ENCODE peak calls at places on chromosomes 16 and 17, in eight cellular contexts. One of them, this sample, is unnamed.

GRCh38 chr16:23124315-23124714 is 24.9 kb downstream of the USP31 start:
- DNase-seq in dorsolateral prefrontal cortex: no peak
- DNase-seq in IMR-90: peak
- DNase-seq in HFF-Myc: peak
- DNase-seq in HL-60: no peak
- DNase-seq in heart left ventricle: no peak
- DNase-seq in AG04450: no peak
- DNase-seq in MM.1S: no peak
- DNase-seq in this sample: peak

GRCh38 chr16:51989637-51990230 is 557.2 kb downstream of the TOX3 start:
- DNase-seq in dorsolateral prefrontal cortex: no peak
- DNase-seq in IMR-90: no peak
- DNase-seq in HFF-Myc: no peak
- DNase-seq in HL-60: no peak
- DNase-seq in heart left ventricle: no peak
- DNase-seq in AG04450: no peak
- DNase-seq in MM.1S: no peak
- DNase-seq in this sample: no peak

GRCh38 chr16:1465567-1465915 is 9.3 kb downstream of the CLCN7 start:
- DNase-seq in dorsolateral prefrontal cortex: no peak
- DNase-seq in IMR-90: no peak
- DNase-seq in HFF-Myc: no peak
- DNase-seq in HL-60: no peak
- DNase-seq in heart left ventricle: peak
- DNase-seq in AG04450: no peak
- DNase-seq in MM.1S: no peak
- DNase-seq in this sample: no peak

GRCh38 chr17:75032896-75033294 is 13.9 kb downstream of the ATP5PD start:
- DNase-seq in dorsolateral prefrontal cortex: no peak
- DNase-seq in IMR-90: no peak
- DNase-seq in HFF-Myc: no peak
- DNase-seq in HL-60: no peak
- DNase-seq in heart left ventricle: no peak
- DNase-seq in AG04450: no peak
- DNase-seq in MM.1S: no peak
- DNase-seq in this sample: peak

GRCh38 chr17:13545941-13546340 is 55.8 kb downstream of the HS3ST3A1 start:
- DNase-seq in dorsolateral prefrontal cortex: no peak
- DNase-seq in IMR-90: no peak
- DNase-seq in HFF-Myc: no peak
- DNase-seq in HL-60: no peak
- DNase-seq in heart left ventricle: no peak
- DNase-seq in AG04450: no peak
- DNase-seq in MM.1S: no peak
- DNase-seq in this sample: no peak

GRCh38 chr17:72426321-72426720 is 305.5 kb downstream of the SOX9 start:
- DNase-seq in dorsolateral prefrontal cortex: no peak
- DNase-seq in IMR-90: no peak
- DNase-seq in HFF-Myc: no peak
- DNase-seq in HL-60: no peak
- DNase-seq in heart left ventricle: no peak
- DNase-seq in AG04450: no peak
- DNase-seq in MM.1S: no peak
- DNase-seq in this sample: no peak

GRCh38 chr16:87791295-87792204 is 25.8 kb upstream of the KLHDC4 start:
- DNase-seq in dorsolateral prefrontal cortex: peak
- DNase-seq in IMR-90: no peak
- DNase-seq in HFF-Myc: no peak
- DNase-seq in HL-60: no peak
- DNase-seq in heart left ventricle: no peak
- DNase-seq in AG04450: no peak
- DNase-seq in MM.1S: no peak
- DNase-seq in this sample: no peak

GRCh38 chr16:47644661-47645060 is 183.5 kb downstream of the PHKB start:
- DNase-seq in dorsolateral prefrontal cortex: no peak
- DNase-seq in IMR-90: peak
- DNase-seq in HFF-Myc: no peak
- DNase-seq in HL-60: no peak
- DNase-seq in heart left ventricle: no peak
- DNase-seq in AG04450: no peak
- DNase-seq in MM.1S: no peak
- DNase-seq in this sample: peak

GRCh38 chr16:87897563-87898505 is 28.5 kb upstream of the SLC7A5 start:
- DNase-seq in dorsolateral prefrontal cortex: no peak
- DNase-seq in IMR-90: no peak
- DNase-seq in HFF-Myc: no peak
- DNase-seq in HL-60: no peak
- DNase-seq in heart left ventricle: no peak
- DNase-seq in AG04450: no peak
- DNase-seq in MM.1S: no peak
- DNase-seq in this sample: no peak

GRCh38 chr16:65908568-65908967 is 457.9 kb upstream of the CDH5 start:
- DNase-seq in dorsolateral prefrontal cortex: peak
- DNase-seq in IMR-90: no peak
- DNase-seq in HFF-Myc: no peak
- DNase-seq in HL-60: no peak
- DNase-seq in heart left ventricle: no peak
- DNase-seq in AG04450: no peak
- DNase-seq in MM.1S: no peak
- DNase-seq in this sample: no peak

GRCh38 chr17:43324205-43324893 is 74.4 kb upstream of the ARL4D start:
- DNase-seq in dorsolateral prefrontal cortex: no peak
- DNase-seq in IMR-90: no peak
- DNase-seq in HFF-Myc: no peak
- DNase-seq in HL-60: no peak
- DNase-seq in heart left ventricle: no peak
- DNase-seq in AG04450: no peak
- DNase-seq in MM.1S: peak
- DNase-seq in this sample: no peak

GRCh38 chr17:80442764-80443163 is 27.8 kb downstream of the ENDOV start:
- DNase-seq in dorsolateral prefrontal cortex: no peak
- DNase-seq in IMR-90: no peak
- DNase-seq in HFF-Myc: no peak
- DNase-seq in HL-60: no peak
- DNase-seq in heart left ventricle: no peak
- DNase-seq in AG04450: no peak
- DNase-seq in MM.1S: no peak
- DNase-seq in this sample: no peak

GRCh38 chr17:49404906-49405305 is 9.8 kb downstream of the PHB1 start:
- DNase-seq in dorsolateral prefrontal cortex: no peak
- DNase-seq in IMR-90: no peak
- DNase-seq in HFF-Myc: no peak
- DNase-seq in HL-60: no peak
- DNase-seq in heart left ventricle: no peak
- DNase-seq in AG04450: no peak
- DNase-seq in MM.1S: no peak
- DNase-seq in this sample: peak

GRCh38 chr17:49817993-49818392 is 29.5 kb downstream of the KAT7 start:
- DNase-seq in dorsolateral prefrontal cortex: no peak
- DNase-seq in IMR-90: no peak
- DNase-seq in HFF-Myc: no peak
- DNase-seq in HL-60: no peak
- DNase-seq in heart left ventricle: no peak
- DNase-seq in AG04450: no peak
- DNase-seq in MM.1S: no peak
- DNase-seq in this sample: no peak

GRCh38 chr16:85490971-85491771 is 122.0 kb upstream of the GSE1 start:
- DNase-seq in dorsolateral prefrontal cortex: no peak
- DNase-seq in IMR-90: no peak
- DNase-seq in HFF-Myc: no peak
- DNase-seq in HL-60: peak
- DNase-seq in heart left ventricle: no peak
- DNase-seq in AG04450: no peak
- DNase-seq in MM.1S: peak
- DNase-seq in this sample: no peak

GRCh38 chr17:75619506-75620431 is 13.5 kb upstream of the SMIM5 start:
- DNase-seq in dorsolateral prefrontal cortex: no peak
- DNase-seq in IMR-90: peak
- DNase-seq in HFF-Myc: no peak
- DNase-seq in HL-60: peak
- DNase-seq in heart left ventricle: peak
- DNase-seq in AG04450: peak
- DNase-seq in MM.1S: peak
- DNase-seq in this sample: peak

GRCh38 chr16:7086842-7087616 is 245.6 kb upstream of the RBFOX1 start:
- DNase-seq in dorsolateral prefrontal cortex: peak
- DNase-seq in IMR-90: no peak
- DNase-seq in HFF-Myc: no peak
- DNase-seq in HL-60: peak
- DNase-seq in heart left ventricle: peak
- DNase-seq in AG04450: no peak
- DNase-seq in MM.1S: no peak
- DNase-seq in this sample: no peak

GRCh38 chr17:75765981-75766380 is 989 bp upstream of the GALK1 start:
- DNase-seq in dorsolateral prefrontal cortex: no peak
- DNase-seq in IMR-90: no peak
- DNase-seq in HFF-Myc: no peak
- DNase-seq in HL-60: no peak
- DNase-seq in heart left ventricle: no peak
- DNase-seq in AG04450: no peak
- DNase-seq in MM.1S: no peak
- DNase-seq in this sample: no peak

GRCh38 chr16:23578096-23578830 is 17.9 kb downstream of the NDUFAB1 start:
- DNase-seq in dorsolateral prefrontal cortex: no peak
- DNase-seq in IMR-90: peak
- DNase-seq in HFF-Myc: no peak
- DNase-seq in HL-60: no peak
- DNase-seq in heart left ventricle: no peak
- DNase-seq in AG04450: no peak
- DNase-seq in MM.1S: no peak
- DNase-seq in this sample: peak

GRCh38 chr16:82649766-82650165 is 23.0 kb downstream of the CDH13 start:
- DNase-seq in dorsolateral prefrontal cortex: no peak
- DNase-seq in IMR-90: peak
- DNase-seq in HFF-Myc: no peak
- DNase-seq in HL-60: no peak
- DNase-seq in heart left ventricle: no peak
- DNase-seq in AG04450: no peak
- DNase-seq in MM.1S: no peak
- DNase-seq in this sample: no peak

GRCh38 chr17:19447085-19447583 is 36.1 kb downstream of the RNF112 start:
- DNase-seq in dorsolateral prefrontal cortex: peak
- DNase-seq in IMR-90: peak
- DNase-seq in HFF-Myc: peak
- DNase-seq in HL-60: peak
- DNase-seq in heart left ventricle: no peak
- DNase-seq in AG04450: peak
- DNase-seq in MM.1S: peak
- DNase-seq in this sample: peak

GRCh38 chr17:37492167-37492566 is 2.5 kb downstream of the DUSP14 start:
- DNase-seq in dorsolateral prefrontal cortex: no peak
- DNase-seq in IMR-90: no peak
- DNase-seq in HFF-Myc: no peak
- DNase-seq in HL-60: no peak
- DNase-seq in heart left ventricle: no peak
- DNase-seq in AG04450: no peak
- DNase-seq in MM.1S: no peak
- DNase-seq in this sample: no peak
- H3K4me3 ChIP-seq in dorsolateral prefrontal cortex: no peak
- H3K4me3 ChIP-seq in IMR-90: peak
- H3K4me3 ChIP-seq in HFF-Myc: peak
- H3K4me3 ChIP-seq in HL-60: peak
- H3K4me3 ChIP-seq in heart left ventricle: no peak
- H3K4me3 ChIP-seq in AG04450: peak
- H3K4me3 ChIP-seq in MM.1S: no peak
- H3K4me3 ChIP-seq in this sample: peak

GRCh38 chr17:39916918-39917317 is 1.5 kb downstream of the GSDMB start:
- DNase-seq in dorsolateral prefrontal cortex: no peak
- DNase-seq in IMR-90: peak
- DNase-seq in HFF-Myc: no peak
- DNase-seq in HL-60: no peak
- DNase-seq in heart left ventricle: no peak
- DNase-seq in AG04450: no peak
- DNase-seq in MM.1S: no peak
- DNase-seq in this sample: no peak
- TF ChIP-seq CTCF in dorsolateral prefrontal cortex: no peak
- TF ChIP-seq CTCF in IMR-90: peak
- TF ChIP-seq CTCF in HFF-Myc: peak
- TF ChIP-seq CTCF in HL-60: no peak
- TF ChIP-seq CTCF in heart left ventricle: no peak
- TF ChIP-seq CTCF in AG04450: peak
- TF ChIP-seq CTCF in MM.1S: no peak
- TF ChIP-seq CTCF in this sample: peak

DNA sequence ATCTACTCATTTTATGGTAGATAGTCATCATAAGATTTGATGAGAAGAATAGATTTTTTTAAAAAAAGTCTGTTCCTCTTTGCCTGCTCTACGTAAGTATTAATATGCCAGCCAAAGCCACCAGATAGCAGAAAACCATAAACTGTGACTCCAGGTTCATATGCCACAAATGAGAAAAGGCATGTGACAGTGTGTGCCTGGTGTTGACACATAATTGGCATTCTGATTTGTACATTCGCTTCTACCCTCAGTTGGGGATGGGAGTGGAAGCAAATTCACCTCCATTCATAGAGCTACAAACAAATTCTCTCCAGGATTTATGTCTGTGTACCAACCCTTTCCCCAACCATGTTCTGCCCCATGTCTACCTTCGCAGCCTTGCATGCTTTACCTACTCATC is 391.6 kb downstream of the PMP22 start:
- DNase-seq in dorsolateral prefrontal cortex: no peak
- DNase-seq in IMR-90: no peak
- DNase-seq in HFF-Myc: no peak
- DNase-seq in HL-60: no peak
- DNase-seq in heart left ventricle: no peak
- DNase-seq in AG04450: no peak
- DNase-seq in MM.1S: no peak
- DNase-seq in this sample: no peak
- H3K4me3 ChIP-seq in dorsolateral prefrontal cortex: no peak
- H3K4me3 ChIP-seq in IMR-90: no peak
- H3K4me3 ChIP-seq in HFF-Myc: no peak
- H3K4me3 ChIP-seq in HL-60: no peak
- H3K4me3 ChIP-seq in heart left ventricle: no peak
- H3K4me3 ChIP-seq in AG04450: no peak
- H3K4me3 ChIP-seq in MM.1S: no peak
- H3K4me3 ChIP-seq in this sample: no peak

GRCh38 chr16:50151744-50152143 is 1.4 kb upstream of the TENT4B start:
- DNase-seq in dorsolateral prefrontal cortex: no peak
- DNase-seq in IMR-90: no peak
- DNase-seq in HFF-Myc: no peak
- DNase-seq in HL-60: no peak
- DNase-seq in heart left ventricle: no peak
- DNase-seq in AG04450: no peak
- DNase-seq in MM.1S: no peak
- DNase-seq in this sample: no peak

GRCh38 chr16:50153648-50154368 is 702 bp downstream of the TENT4B start:
- DNase-seq in dorsolateral prefrontal cortex: peak
- DNase-seq in IMR-90: no peak
- DNase-seq in HFF-Myc: no peak
- DNase-seq in HL-60: peak
- DNase-seq in heart left ventricle: peak
- DNase-seq in AG04450: no peak
- DNase-seq in MM.1S: peak
- DNase-seq in this sample: peak

GRCh38 chr16:50154369-50154947 is 1.4 kb downstream of the TENT4B start:
- DNase-seq in dorsolateral prefrontal cortex: no peak
- DNase-seq in IMR-90: no peak
- DNase-seq in HFF-Myc: no peak
- DNase-seq in HL-60: no peak
- DNase-seq in heart left ventricle: no peak
- DNase-seq in AG04450: no peak
- DNase-seq in MM.1S: peak
- DNase-seq in this sample: peak

GRCh38 chr16:50152386-50152806 is 710 bp upstream of the TENT4B start:
- DNase-seq in dorsolateral prefrontal cortex: peak
- DNase-seq in IMR-90: no peak
- DNase-seq in HFF-Myc: no peak
- DNase-seq in HL-60: peak
- DNase-seq in heart left ventricle: peak
- DNase-seq in AG04450: no peak
- DNase-seq in MM.1S: peak
- DNase-seq in this sample: no peak

GRCh38 chr16:50152807-50153647 is at the start of gene TENT4B:
- DNase-seq in dorsolateral prefrontal cortex: peak
- DNase-seq in IMR-90: peak
- DNase-seq in HFF-Myc: peak
- DNase-seq in HL-60: peak
- DNase-seq in heart left ventricle: peak
- DNase-seq in AG04450: peak
- DNase-seq in MM.1S: peak
- DNase-seq in this sample: peak
- TF ChIP-seq CTCF in dorsolateral prefrontal cortex: no peak
- TF ChIP-seq CTCF in IMR-90: no peak
- TF ChIP-seq CTCF in HFF-Myc: no peak
- TF ChIP-seq CTCF in HL-60: no peak
- TF ChIP-seq CTCF in heart left ventricle: no peak
- TF ChIP-seq CTCF in AG04450: no peak
- TF ChIP-seq CTCF in MM.1S: no peak
- TF ChIP-seq CTCF in this sample: no peak